ENCODE peak calls at places on chromosomes 16 and 17, in five cellular contexts. O is H9, N is neuronal stem cell, T is mesenchymal stem cell, C is mesendoderm. Y is an unnamed sample.

GRCh38 chr17:77287432-77288068 is 146.8 kb downstream of the SEC14L1 start:
- DNase-seq in O (peak; percentile 83), C (peak; percentile 82), N (no peak), T (peak; percentile 96), Y (no peak)

GRCh38 chr17:17815062-17815406 is 21.8 kb downstream of the SREBF1 start:
- DNase-seq in O (no peak), T (no peak), N (no peak), C (no peak), Y (no peak)

GRCh38 chr17:50603340-50603739 is 31.3 kb upstream of the ABCC3 start:
- DNase-seq in T (no peak), O (peak; percentile 77), C (peak; percentile 35), N (no peak), Y (no peak)

GRCh38 chr17:52827526-52827925 is 669.0 kb upstream of the CA10 start:
- DNase-seq in C (peak; percentile 47), T (no peak), N (no peak), O (no peak), Y (no peak)

GRCh38 chr16:28587386-28587785 is 9.5 kb downstream of the SULT1A2 start:
- DNase-seq in N (no peak), C (no peak), O (no peak), T (no peak), Y (no peak)

GRCh38 chr17:36706437-36706731 is 105.0 kb downstream of the MRM1 start:
- DNase-seq in T (no peak), C (no peak), O (no peak), N (no peak), Y (no peak)

GRCh38 chr17:76940738-76941350 is 72.6 kb downstream of the MGAT5B start:
- DNase-seq in N (no peak), O (peak; percentile 86), C (peak; percentile 74), T (no peak), Y (peak; percentile 93)

GRCh38 chr16:9966569-9967157 is 215.6 kb downstream of the GRIN2A start:
- DNase-seq in C (peak; percentile 6), T (peak; percentile 8), N (no peak), O (no peak), Y (no peak)

GRCh38 chr17:82151106-82151957 is 53.3 kb upstream of the FASN start:
- DNase-seq in N (no peak), T (no peak), O (no peak), C (no peak), Y (no peak)

GRCh38 chr17:65235284-65235683 is 98.1 kb downstream of the RGS9 start:
- DNase-seq in T (no peak), C (no peak), N (no peak), O (no peak), Y (no peak)

GRCh38 chr17:65660947-65661346 is 99.5 kb upstream of the AXIN2 start:
- DNase-seq in N (no peak), T (peak; percentile 34), O (no peak), C (no peak), Y (no peak)

GRCh38 chr17:40004712-40005111 is 10.5 kb upstream of the CSF3 start:
- DNase-seq in O (no peak), N (no peak), T (no peak), C (no peak), Y (no peak)

GRCh38 chr17:49993423-49994037 is 1.5 kb downstream of the DLX3 start:
- DNase-seq in C (peak; percentile 71), O (peak; percentile 86), N (no peak), T (no peak), Y (no peak)

GRCh38 chr17:56148333-56148732 is 4.9 kb upstream of the ANKFN1 start:
- DNase-seq in T (no peak), O (no peak), N (no peak), C (no peak), Y (no peak)

GRCh38 chr17:82226170-82226808 is 2.6 kb upstream of the SLC16A3 start:
- DNase-seq in N (no peak), T (no peak), O (no peak), C (no peak), Y (no peak)

GRCh38 chr17:4221899-4222659 is 41.7 kb downstream of the ANKFY1 start:
- DNase-seq in C (no peak), N (no peak), T (no peak), O (no peak), Y (no peak)

GRCh38 chr16:65621640-65622039 is 499.8 kb upstream of the CDH11 start:
- DNase-seq in C (no peak), N (no peak), T (no peak), O (no peak), Y (no peak)

GRCh38 chr17:21095735-21096134 is 31.0 kb upstream of the DHRS7B start:
- DNase-seq in N (no peak), O (no peak), C (peak; percentile 53), T (no peak), Y (no peak)

GRCh38 chr16:84913315-84913714 is 93.5 kb downstream of the CRISPLD2 start:
- DNase-seq in T (no peak), C (no peak), N (no peak), O (no peak), Y (no peak)

GRCh38 chr16:67862623-67863583 is 9.9 kb upstream of the EDC4 start:
- DNase-seq in N (no peak), C (no peak), T (peak; percentile 73), O (no peak), Y (no peak)

GRCh38 chr17:9900019-9900594 is 5.0 kb downstream of the RCVRN start:
- DNase-seq in O (no peak), C (no peak), N (no peak), T (peak; percentile 39), Y (no peak)

GRCh38 chr16:77840623-77841274 is 52.4 kb downstream of the VAT1L start:
- DNase-seq in N (no peak), O (no peak), T (peak; percentile 68), C (no peak), Y (no peak)

GRCh38 chr16:24800586-24800985 is 45.2 kb upstream of the SLC5A11 start:
- DNase-seq in O (no peak), T (peak; percentile 68), N (no peak), C (peak; percentile 81), Y (no peak)

GRCh38 chr16:27239906-27240655 is 28.5 kb downstream of the NSMCE1 start:
- DNase-seq in N (no peak), O (peak; percentile 9), T (peak; percentile 88), C (no peak), Y (no peak)

GRCh38 chr16:89323120-89323960 is 105.8 kb downstream of the ZNF778 start:
- DNase-seq in C (no peak), N (no peak), T (no peak), O (no peak), Y (no peak)

GRCh38 chr17:19411641-19412040 is 609 bp downstream of the RNF112 start:
- DNase-seq in T (no peak), N (no peak), O (no peak), C (no peak), Y (no peak)

DNA sequence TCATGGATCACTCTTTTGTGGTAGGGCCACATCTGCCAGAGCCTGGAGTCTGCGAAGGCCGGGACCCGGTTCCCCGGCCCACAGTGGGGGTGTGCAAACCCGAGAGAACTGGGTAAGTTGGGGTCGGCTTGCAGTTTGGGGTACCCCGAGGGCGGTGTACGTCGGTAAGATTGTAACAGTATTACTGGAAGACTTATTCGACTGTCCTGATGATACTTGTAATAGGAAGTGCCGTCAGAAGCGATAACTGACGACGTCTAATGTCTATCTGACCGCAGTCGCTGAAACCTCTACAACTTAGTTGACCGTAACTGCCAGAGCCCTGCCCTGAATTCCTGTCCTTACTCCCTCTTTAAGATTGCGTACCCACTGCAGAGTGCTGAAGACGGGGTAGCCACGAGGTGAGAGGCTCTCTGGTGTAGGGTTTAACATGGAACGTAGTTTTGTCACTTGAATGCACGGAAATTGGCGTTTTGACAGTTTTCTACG is 24.0 kb downstream of the TRPV2 start:
- DNase-seq in N (no peak), C (no peak), T (peak; percentile 38), O (no peak), Y (no peak)
- H3K18ac ChIP-seq in N (peak overlapping the region; percentile 91), C (peak overlapping the region; percentile 93), T (peak overlapping the region; percentile 77), O (no peak overlapping the region), Y (peak overlapping the region; percentile 96)

GRCh38 chr16:88289549-88290344 is 93.0 kb upstream of the ZNF469 start:
- DNase-seq in C (no peak), T (peak; percentile 26), O (no peak), N (no peak), Y (no peak)
- H3K18ac ChIP-seq in C (no peak overlapping the region), T (peak overlapping the region; percentile 52), O (no peak overlapping the region), N (no peak overlapping the region), Y (no peak overlapping the region)

GRCh38 chr17:12489307-12489706 is 176.4 kb upstream of the MYOCD start:
- DNase-seq in N (no peak), T (no peak), O (no peak), C (no peak), Y (no peak)

GRCh38 chr17:12485361-12485911 is 180.3 kb upstream of the MYOCD start:
- DNase-seq in T (peak; percentile 37), C (peak; percentile 83), O (no peak), N (no peak), Y (no peak)
- H3K18ac ChIP-seq in T (no peak overlapping the region), C (peak overlapping the region; percentile 6), O (no peak overlapping the region), N (no peak overlapping the region), Y (no peak overlapping the region)

GRCh38 chr17:2174048-2174447 is 119.1 kb downstream of the HIC1 start:
- DNase-seq in O (no peak), C (no peak), T (peak; percentile 92), N (no peak), Y (no peak)

GRCh38 chr17:2175294-2175628 is 120.4 kb downstream of the HIC1 start:
- DNase-seq in O (no peak), C (no peak), N (no peak), T (no peak), Y (no peak)

GRCh38 chr17:2173005-2173404 is 118.1 kb downstream of the HIC1 start:
- DNase-seq in O (no peak), C (no peak), N (no peak), T (peak; percentile 90), Y (no peak)

GRCh38 chr17:2176484-2177175 is 121.7 kb downstream of the HIC1 start:
- DNase-seq in N (no peak), C (no peak), O (no peak), T (peak; percentile 42), Y (no peak)

DNA sequence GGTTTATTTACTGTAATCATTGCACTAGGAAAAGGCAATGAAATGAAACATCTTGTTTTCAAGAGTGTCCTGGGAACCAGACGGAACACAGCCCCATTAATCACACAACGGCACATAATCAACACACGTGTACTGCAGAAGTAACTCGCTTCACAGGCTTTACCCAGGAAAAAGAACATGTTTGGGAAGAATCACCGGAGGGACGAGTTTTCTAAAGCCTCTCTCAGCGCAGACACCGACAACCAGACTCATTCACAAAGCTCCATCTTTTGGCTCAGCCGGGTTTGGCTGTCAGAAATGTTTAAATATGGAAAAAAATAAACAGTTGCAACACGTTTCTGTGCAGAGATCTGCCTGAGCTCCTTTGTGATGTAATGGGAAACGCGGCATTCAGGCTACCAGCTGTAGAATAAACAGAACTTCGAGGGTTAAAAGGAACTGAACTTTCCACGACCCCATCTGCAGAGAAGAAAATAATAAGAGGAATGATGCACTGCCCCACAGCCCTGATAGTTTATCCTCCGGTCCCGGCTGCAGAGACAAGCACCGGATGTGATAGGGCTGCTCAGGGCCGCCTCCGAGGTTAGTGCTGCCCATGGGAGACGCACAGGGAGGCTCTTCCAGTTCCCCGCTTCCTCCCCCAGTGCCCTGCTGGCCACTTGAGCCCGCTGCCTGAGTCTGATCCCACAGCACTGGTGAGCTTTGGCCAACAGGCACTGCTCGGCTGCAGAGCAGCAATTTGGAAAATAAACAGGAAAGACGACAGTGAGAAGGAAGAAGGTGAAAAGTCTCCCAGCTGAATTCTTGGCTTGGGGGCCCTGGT is 119.8 kb downstream of the HIC1 start:
- DNase-seq in T (peak; percentile 99), O (no peak), C (no peak), N (no peak), Y (no peak)
- H3K18ac ChIP-seq in T (peak overlapping the region; percentile 86), O (no peak overlapping the region), C (no peak overlapping the region), N (no peak overlapping the region), Y (no peak overlapping the region)

GRCh38 chr17:71505981-71506380 is 614.8 kb upstream of the SOX9 start:
- DNase-seq in T (no peak), C (no peak), O (no peak), N (no peak), Y (no peak)
- H3K18ac ChIP-seq in T (no peak overlapping the region), C (no peak overlapping the region), O (no peak overlapping the region), N (no peak overlapping the region), Y (no peak overlapping the region)